ENCODE peak calls at places on chromosomes 16 and 17, in five cellular contexts. One of them, this sample, is unnamed.

GRCh38 chr16:89324056-89325010 is 106.8 kb downstream of the ZNF778 start:
- DNase-seq in pancreas: peak; percentile 31
- DNase-seq in epithelial cell of esophagus: peak; percentile 64
- DNase-seq in mucosa of descending colon: peak; percentile 43
- DNase-seq in right cardiac atrium: peak; percentile 43
- DNase-seq in this sample: no peak

GRCh38 chr17:78855561-78856165 is 15.0 kb upstream of the USP36 start:
- DNase-seq in pancreas: peak; percentile 74
- DNase-seq in mucosa of descending colon: no peak
- DNase-seq in epithelial cell of esophagus: no peak
- DNase-seq in right cardiac atrium: no peak
- DNase-seq in this sample: no peak

GRCh38 chr17:77071925-77072490 is 68.8 kb upstream of the SEC14L1 start:
- DNase-seq in pancreas: no peak
- DNase-seq in mucosa of descending colon: no peak
- DNase-seq in right cardiac atrium: no peak
- DNase-seq in epithelial cell of esophagus: no peak
- DNase-seq in this sample: no peak

GRCh38 chr16:212999-213398 is 16.2 kb downstream of the LUC7L start:
- DNase-seq in right cardiac atrium: no peak
- DNase-seq in mucosa of descending colon: no peak
- DNase-seq in pancreas: no peak
- DNase-seq in epithelial cell of esophagus: peak; percentile 10
- DNase-seq in this sample: no peak

GRCh38 chr17:1487939-1488825 is 4.3 kb downstream of the MYO1C start:
- DNase-seq in epithelial cell of esophagus: peak; percentile 85
- DNase-seq in right cardiac atrium: peak; percentile 97
- DNase-seq in mucosa of descending colon: peak; percentile 88
- DNase-seq in pancreas: peak; percentile 91
- DNase-seq in this sample: peak; percentile 84

GRCh38 chr17:8120520-8121443 is 2.5 kb upstream of the ALOXE3 start:
- DNase-seq in right cardiac atrium: peak; percentile 80
- DNase-seq in epithelial cell of esophagus: peak; percentile 87
- DNase-seq in mucosa of descending colon: peak; percentile 84
- DNase-seq in pancreas: peak; percentile 91
- DNase-seq in this sample: peak; percentile 69

GRCh38 chr16:15643453-15644305 is 725 bp upstream of the MARF1 start:
- DNase-seq in mucosa of descending colon: no peak
- DNase-seq in right cardiac atrium: no peak
- DNase-seq in epithelial cell of esophagus: peak; percentile 45
- DNase-seq in pancreas: no peak
- DNase-seq in this sample: no peak

GRCh38 chr16:23504076-23504452 is 6.2 kb downstream of the GGA2 start:
- DNase-seq in mucosa of descending colon: no peak
- DNase-seq in right cardiac atrium: no peak
- DNase-seq in pancreas: no peak
- DNase-seq in epithelial cell of esophagus: peak; percentile 85
- DNase-seq in this sample: peak; percentile 77

GRCh38 chr17:944266-944665 is 35.3 kb downstream of the NXN start:
- DNase-seq in epithelial cell of esophagus: no peak
- DNase-seq in right cardiac atrium: no peak
- DNase-seq in mucosa of descending colon: peak; percentile 18
- DNase-seq in pancreas: peak; percentile 11
- DNase-seq in this sample: no peak

GRCh38 chr16:30184430-30185140 is 1.2 kb downstream of the CORO1A start:
- DNase-seq in pancreas: peak; percentile 72
- DNase-seq in mucosa of descending colon: peak; percentile 80
- DNase-seq in right cardiac atrium: peak; percentile 73
- DNase-seq in epithelial cell of esophagus: peak; percentile 25
- DNase-seq in this sample: no peak

GRCh38 chr17:17041018-17041521 is 1.2 kb upstream of the MPRIP start:
- DNase-seq in pancreas: no peak
- DNase-seq in mucosa of descending colon: peak; percentile 48
- DNase-seq in right cardiac atrium: no peak
- DNase-seq in epithelial cell of esophagus: peak; percentile 68
- DNase-seq in this sample: peak; percentile 33

GRCh38 chr17:64218066-64218465 is 45.0 kb downstream of the TEX2 start:
- DNase-seq in pancreas: no peak
- DNase-seq in right cardiac atrium: no peak
- DNase-seq in epithelial cell of esophagus: no peak
- DNase-seq in mucosa of descending colon: no peak
- DNase-seq in this sample: no peak

GRCh38 chr16:88639231-88640038 is 1.1 kb downstream of the IL17C start:
- DNase-seq in pancreas: peak; percentile 84
- DNase-seq in epithelial cell of esophagus: no peak
- DNase-seq in mucosa of descending colon: peak; percentile 86
- DNase-seq in right cardiac atrium: peak; percentile 65
- DNase-seq in this sample: no peak

GRCh38 chr16:15597822-15598647 is 44.9 kb downstream of the MARF1 start:
- DNase-seq in epithelial cell of esophagus: no peak
- DNase-seq in pancreas: no peak
- DNase-seq in right cardiac atrium: no peak
- DNase-seq in mucosa of descending colon: no peak
- DNase-seq in this sample: no peak

GRCh38 chr17:1604831-1605528 is 23.7 kb downstream of the SLC43A2 start:
- DNase-seq in right cardiac atrium: no peak
- DNase-seq in mucosa of descending colon: no peak
- DNase-seq in pancreas: no peak
- DNase-seq in epithelial cell of esophagus: no peak
- DNase-seq in this sample: no peak

GRCh38 chr16:56615353-56615752 is 7.0 kb downstream of the MT2A start:
- DNase-seq in epithelial cell of esophagus: peak; percentile 83
- DNase-seq in right cardiac atrium: no peak
- DNase-seq in mucosa of descending colon: no peak
- DNase-seq in pancreas: no peak
- DNase-seq in this sample: no peak

GRCh38 chr17:48745381-48746275 is 17.1 kb upstream of the HOXB13 start:
- DNase-seq in pancreas: no peak
- DNase-seq in epithelial cell of esophagus: no peak
- DNase-seq in mucosa of descending colon: no peak
- DNase-seq in right cardiac atrium: no peak
- DNase-seq in this sample: no peak

GRCh38 chr17:17606416-17607000 is 15.0 kb upstream of the PEMT start:
- DNase-seq in mucosa of descending colon: no peak
- DNase-seq in right cardiac atrium: no peak
- DNase-seq in epithelial cell of esophagus: no peak
- DNase-seq in pancreas: no peak
- DNase-seq in this sample: no peak

GRCh38 chr16:84423416-84423837 is 55.1 kb downstream of the ATP2C2 start:
- DNase-seq in epithelial cell of esophagus: peak; percentile 32
- DNase-seq in mucosa of descending colon: no peak
- DNase-seq in right cardiac atrium: no peak
- DNase-seq in pancreas: no peak
- DNase-seq in this sample: no peak

GRCh38 chr17:82892869-82893565 is 53.2 kb upstream of the ZNF750 start:
- DNase-seq in mucosa of descending colon: no peak
- DNase-seq in pancreas: peak; percentile 71
- DNase-seq in epithelial cell of esophagus: no peak
- DNase-seq in right cardiac atrium: peak; percentile 82
- DNase-seq in this sample: no peak

GRCh38 chr17:44795928-44796327 is 34.2 kb downstream of the GJC1 start:
- DNase-seq in pancreas: no peak
- DNase-seq in right cardiac atrium: no peak
- DNase-seq in mucosa of descending colon: no peak
- DNase-seq in epithelial cell of esophagus: no peak
- DNase-seq in this sample: no peak

GRCh38 chr16:83887088-83887487 is 11.8 kb upstream of the MLYCD start:
- DNase-seq in epithelial cell of esophagus: peak; percentile 21
- DNase-seq in mucosa of descending colon: no peak
- DNase-seq in right cardiac atrium: no peak
- DNase-seq in pancreas: no peak
- DNase-seq in this sample: no peak

GRCh38 chr16:54289242-54290051 is 2.9 kb upstream of the IRX3 start:
- DNase-seq in mucosa of descending colon: no peak
- DNase-seq in right cardiac atrium: peak; percentile 50
- DNase-seq in epithelial cell of esophagus: no peak
- DNase-seq in pancreas: peak; percentile 65
- DNase-seq in this sample: no peak

GRCh38 chr17:6592193-6592592 is 35.8 kb upstream of the PITPNM3 start:
- DNase-seq in epithelial cell of esophagus: peak; percentile 39
- DNase-seq in mucosa of descending colon: no peak
- DNase-seq in right cardiac atrium: no peak
- DNase-seq in pancreas: no peak
- DNase-seq in this sample: no peak

GRCh38 chr17:55290721-55291507 is 26.2 kb downstream of the HLF start:
- DNase-seq in mucosa of descending colon: no peak
- DNase-seq in pancreas: no peak
- DNase-seq in right cardiac atrium: no peak
- DNase-seq in epithelial cell of esophagus: no peak
- DNase-seq in this sample: no peak

GRCh38 chr17:20203761-20204263 is 194.7 kb downstream of the SPECC1 start:
- DNase-seq in right cardiac atrium: no peak
- DNase-seq in epithelial cell of esophagus: peak; percentile 33
- DNase-seq in mucosa of descending colon: no peak
- DNase-seq in pancreas: no peak
- DNase-seq in this sample: no peak

GRCh38 chr16:85649411-85649977 is 36.4 kb downstream of the GSE1 start:
- DNase-seq in right cardiac atrium: peak; percentile 36
- DNase-seq in mucosa of descending colon: no peak
- DNase-seq in pancreas: peak; percentile 74
- DNase-seq in epithelial cell of esophagus: no peak
- DNase-seq in this sample: no peak

GRCh38 chr17:42404326-42405055 is 16.2 kb upstream of the STAT3 start:
- DNase-seq in mucosa of descending colon: no peak
- DNase-seq in epithelial cell of esophagus: no peak
- DNase-seq in pancreas: no peak
- DNase-seq in right cardiac atrium: peak; percentile 65
- DNase-seq in this sample: no peak

GRCh38 chr17:73072254-73072962 is 20.1 kb downstream of the SLC39A11 start:
- DNase-seq in pancreas: no peak
- DNase-seq in right cardiac atrium: no peak
- DNase-seq in epithelial cell of esophagus: no peak
- DNase-seq in mucosa of descending colon: no peak
- DNase-seq in this sample: peak; percentile 14

GRCh38 chr17:21263351-21263750 is 10.1 kb upstream of the NATD1 start:
- DNase-seq in mucosa of descending colon: peak; percentile 5
- DNase-seq in epithelial cell of esophagus: peak; percentile 96
- DNase-seq in pancreas: no peak
- DNase-seq in right cardiac atrium: no peak
- DNase-seq in this sample: no peak

GRCh38 chr16:66606000-66606751 is 1.7 kb downstream of the CMTM3 start:
- DNase-seq in right cardiac atrium: peak; percentile 46
- DNase-seq in mucosa of descending colon: no peak
- DNase-seq in epithelial cell of esophagus: no peak
- DNase-seq in pancreas: no peak
- DNase-seq in this sample: no peak

GRCh38 chr17:36127199-36127881 is 23.7 kb downstream of the CCL4 start:
- DNase-seq in pancreas: no peak
- DNase-seq in mucosa of descending colon: no peak
- DNase-seq in epithelial cell of esophagus: no peak
- DNase-seq in right cardiac atrium: no peak
- DNase-seq in this sample: no peak

GRCh38 chr17:64147110-64148016 is 17.4 kb upstream of the ERN1 start:
- DNase-seq in right cardiac atrium: no peak
- DNase-seq in mucosa of descending colon: no peak
- DNase-seq in epithelial cell of esophagus: no peak
- DNase-seq in pancreas: no peak
- DNase-seq in this sample: no peak

DNA sequence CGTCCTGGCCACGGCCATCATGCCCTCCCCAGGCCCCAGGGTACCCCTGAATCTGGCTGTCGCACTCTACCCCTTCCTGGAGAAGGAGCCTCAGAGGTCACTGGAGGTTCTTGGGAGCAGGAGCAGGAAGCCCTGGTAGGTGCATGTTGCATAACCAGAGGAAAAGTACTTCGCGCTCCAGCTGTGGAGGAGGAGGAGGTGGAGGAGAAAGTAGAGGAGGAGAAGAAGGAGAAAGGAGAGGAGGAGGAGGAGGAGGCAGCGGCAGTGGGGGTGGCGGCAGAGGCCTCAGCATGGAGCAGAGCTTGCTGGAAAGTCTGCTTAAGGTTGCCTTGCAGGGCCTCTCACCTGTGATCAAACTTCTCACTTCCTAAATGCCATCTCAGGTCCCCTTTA is 61.8 kb downstream of the BAIAP2 start:
- DNase-seq in right cardiac atrium: no peak
- DNase-seq in epithelial cell of esophagus: no peak
- DNase-seq in mucosa of descending colon: no peak
- DNase-seq in pancreas: no peak
- DNase-seq in this sample: no peak
- H3K4me3 ChIP-seq in right cardiac atrium: no peak overlapping the region
- H3K4me3 ChIP-seq in epithelial cell of esophagus: no peak overlapping the region
- H3K4me3 ChIP-seq in mucosa of descending colon: no peak overlapping the region
- H3K4me3 ChIP-seq in pancreas: no peak overlapping the region
- H3K4me3 ChIP-seq in this sample: no peak overlapping the region

GRCh38 chr17:80649672-80650338 is 105.2 kb downstream of the RPTOR start:
- DNase-seq in mucosa of descending colon: no peak
- DNase-seq in right cardiac atrium: peak; percentile 88
- DNase-seq in epithelial cell of esophagus: peak; percentile 82
- DNase-seq in pancreas: no peak
- DNase-seq in this sample: no peak
- H3K4me3 ChIP-seq in mucosa of descending colon: no peak overlapping the region
- H3K4me3 ChIP-seq in right cardiac atrium: no peak overlapping the region
- H3K4me3 ChIP-seq in epithelial cell of esophagus: no peak overlapping the region
- H3K4me3 ChIP-seq in pancreas: no peak overlapping the region
- H3K4me3 ChIP-seq in this sample: no peak overlapping the region

DNA sequence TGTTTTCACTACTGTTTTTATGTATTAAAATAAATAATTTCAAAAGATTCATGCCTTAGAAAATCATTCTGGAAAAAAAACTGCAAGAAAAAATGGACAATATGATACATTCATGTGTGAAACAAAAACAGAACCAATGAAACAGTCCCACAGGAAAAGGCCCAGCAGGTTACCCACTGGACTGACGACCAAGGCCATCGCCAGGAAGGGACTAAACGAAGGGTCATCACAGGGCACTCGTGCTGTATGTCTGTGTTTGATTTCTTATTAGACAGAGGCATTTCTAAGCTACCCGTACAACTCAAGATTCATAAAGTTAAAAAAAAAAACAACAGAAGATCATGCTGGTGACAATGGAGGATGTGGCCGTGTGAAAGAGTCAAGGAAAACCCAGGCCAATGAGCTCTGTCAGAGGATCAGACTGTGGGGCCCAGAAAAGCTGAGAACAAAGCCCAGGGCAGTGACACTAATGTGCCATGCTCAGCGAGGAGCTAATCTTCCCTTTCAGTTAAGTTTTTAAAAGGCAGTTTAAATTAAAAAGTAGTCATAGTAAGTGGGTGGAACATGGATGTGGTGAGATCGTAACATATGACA is 31.8 kb downstream of the NSMCE1 start:
- DNase-seq in right cardiac atrium: no peak
- DNase-seq in mucosa of descending colon: no peak
- DNase-seq in pancreas: no peak
- DNase-seq in epithelial cell of esophagus: no peak
- DNase-seq in this sample: no peak
- H3K4me3 ChIP-seq in right cardiac atrium: no peak overlapping the region
- H3K4me3 ChIP-seq in mucosa of descending colon: no peak overlapping the region
- H3K4me3 ChIP-seq in pancreas: no peak overlapping the region
- H3K4me3 ChIP-seq in epithelial cell of esophagus: no peak overlapping the region
- H3K4me3 ChIP-seq in this sample: no peak overlapping the region

DNA sequence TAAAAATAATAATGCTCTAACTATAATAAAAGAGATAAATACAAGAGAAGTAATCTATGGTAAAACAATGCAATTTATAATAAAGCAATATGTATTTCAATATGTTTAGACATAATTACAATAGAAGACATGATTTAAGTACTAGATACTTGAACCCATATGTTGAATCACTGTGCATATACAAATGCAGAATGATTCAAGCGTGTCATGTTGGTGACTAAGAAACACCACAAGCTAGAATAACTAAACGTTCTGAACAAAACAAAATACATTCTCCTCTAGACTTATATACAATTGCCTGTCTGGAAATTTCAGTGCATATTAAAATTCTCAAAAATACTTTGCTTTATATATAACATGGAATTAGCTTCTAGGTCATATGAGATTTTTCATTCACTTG is 11.2 kb downstream of the TADA2A start:
- DNase-seq in right cardiac atrium: no peak
- DNase-seq in mucosa of descending colon: no peak
- DNase-seq in epithelial cell of esophagus: peak; percentile 73
- DNase-seq in pancreas: no peak
- DNase-seq in this sample: no peak
- H3K4me3 ChIP-seq in right cardiac atrium: no peak overlapping the region
- H3K4me3 ChIP-seq in mucosa of descending colon: no peak overlapping the region
- H3K4me3 ChIP-seq in epithelial cell of esophagus: no peak overlapping the region
- H3K4me3 ChIP-seq in pancreas: no peak overlapping the region
- H3K4me3 ChIP-seq in this sample: no peak overlapping the region

This sample was measured in breast epithelium.